ENCODE peak calls at places on chromosome 18, in seven cellular contexts. I, R, N, M, A, Z and O are unnamed samples.

GRCh38 chr18:27185025-27185763 is at the start of gene CHST9:
- DNase-seq in M (no peak), N (no peak), Z (peak), R (peak), I (peak), A (no peak), O (no peak)

GRCh38 chr18:79940126-79940813 is 11.2 kb downstream of the SLC66A2 start:
- DNase-seq in R (no peak), Z (no peak), A (no peak), M (no peak), N (peak), I (no peak), O (no peak)

GRCh38 chr18:24818451-24818850 is 358.0 kb downstream of the HRH4 start:
- DNase-seq in M (no peak), I (no peak), A (no peak), R (peak), Z (no peak), N (no peak), O (no peak)

GRCh38 chr18:12657048-12657848 is 659 bp downstream of the SPIRE1 start:
- DNase-seq in A (peak), R (peak), N (peak), M (peak), Z (peak), I (peak), O (no peak)

GRCh38 chr18:54590945-54591344 is at the start of gene DYNAP:
- DNase-seq in R (no peak), Z (no peak), A (no peak), M (no peak), I (no peak), N (no peak), O (no peak)

GRCh38 chr18:7741640-7742039 is 174.5 kb downstream of the PTPRM start:
- DNase-seq in N (no peak), Z (no peak), A (no peak), M (no peak), I (no peak), R (no peak), O (no peak)

GRCh38 chr18:51164327-51165290 is 32.9 kb downstream of the MEX3C start:
- DNase-seq in I (no peak), M (no peak), R (no peak), Z (no peak), A (no peak), N (no peak), O (no peak)

GRCh38 chr18:73408434-73408833 is 540.6 kb upstream of the NETO1 start:
- DNase-seq in M (no peak), I (no peak), R (no peak), A (no peak), N (no peak), Z (no peak), O (no peak)

GRCh38 chr18:31487251-31488015 is 10.5 kb upstream of the DSG2 start:
- DNase-seq in R (no peak), M (no peak), N (no peak), A (no peak), I (no peak), Z (no peak), O (no peak)